ENCODE peak calls at places on chromosomes 6 and 20, in four cellular contexts. One of them, this sample, is unnamed.
A peak's percentile ranks its signal among the peaks of the same experiment; 100 is the strongest.

GRCh38 chr6:12097791-12098190 is 85.7 kb downstream of the HIVEP1 start:
- DNase-seq in psoas muscle: no peak
- DNase-seq in lung: no peak
- DNase-seq in neural progenitor cell: no peak
- DNase-seq in this sample: no peak

GRCh38 chr6:87908978-87909802 is 138.5 kb upstream of the SPACA1 start:
- DNase-seq in psoas muscle: no peak
- DNase-seq in lung: no peak
- DNase-seq in neural progenitor cell: no peak
- DNase-seq in this sample: no peak

GRCh38 chr6:166862287-166862977 is 93.9 kb downstream of the RNASET2 start:
- DNase-seq in psoas muscle: no peak
- DNase-seq in lung: no peak
- DNase-seq in neural progenitor cell: peak; percentile 76
- DNase-seq in this sample: no peak

GRCh38 chr6:97218912-97219311 is 64.1 kb downstream of the MMS22L start:
- DNase-seq in psoas muscle: no peak
- DNase-seq in lung: no peak
- DNase-seq in neural progenitor cell: no peak
- DNase-seq in this sample: no peak

GRCh38 chr20:58389324-58389967 is 417 bp downstream of the VAPB start:
- DNase-seq in psoas muscle: peak; percentile 52
- DNase-seq in lung: peak; percentile 28
- DNase-seq in neural progenitor cell: peak; percentile 77
- DNase-seq in this sample: no peak

GRCh38 chr20:50569864-50570836 is 60.0 kb downstream of the PTPN1 start:
- DNase-seq in psoas muscle: no peak
- DNase-seq in lung: no peak
- DNase-seq in neural progenitor cell: peak; percentile 56
- DNase-seq in this sample: no peak

GRCh38 chr6:138772596-138773176 is 883 bp upstream of the CCDC28A start:
- DNase-seq in psoas muscle: no peak
- DNase-seq in lung: no peak
- DNase-seq in neural progenitor cell: no peak
- DNase-seq in this sample: no peak

GRCh38 chr6:145349950-145350510 is 385.3 kb downstream of the EPM2A start:
- DNase-seq in psoas muscle: no peak
- DNase-seq in lung: no peak
- DNase-seq in neural progenitor cell: no peak
- DNase-seq in this sample: no peak

GRCh38 chr6:30679765-30680535 is 6.5 kb downstream of the PPP1R18 start:
- DNase-seq in psoas muscle: no peak
- DNase-seq in lung: no peak
- DNase-seq in neural progenitor cell: peak; percentile 75
- DNase-seq in this sample: no peak

GRCh38 chr6:167825759-167826229 is 917 bp upstream of the AFDN start:
- DNase-seq in psoas muscle: peak; percentile 40
- DNase-seq in lung: peak; percentile 67
- DNase-seq in neural progenitor cell: peak; percentile 90
- DNase-seq in this sample: peak; percentile 46

GRCh38 chr20:2151805-2152727 is 50.4 kb downstream of the STK35 start:
- DNase-seq in psoas muscle: no peak
- DNase-seq in lung: peak; percentile 40
- DNase-seq in neural progenitor cell: no peak
- DNase-seq in this sample: no peak

DNA sequence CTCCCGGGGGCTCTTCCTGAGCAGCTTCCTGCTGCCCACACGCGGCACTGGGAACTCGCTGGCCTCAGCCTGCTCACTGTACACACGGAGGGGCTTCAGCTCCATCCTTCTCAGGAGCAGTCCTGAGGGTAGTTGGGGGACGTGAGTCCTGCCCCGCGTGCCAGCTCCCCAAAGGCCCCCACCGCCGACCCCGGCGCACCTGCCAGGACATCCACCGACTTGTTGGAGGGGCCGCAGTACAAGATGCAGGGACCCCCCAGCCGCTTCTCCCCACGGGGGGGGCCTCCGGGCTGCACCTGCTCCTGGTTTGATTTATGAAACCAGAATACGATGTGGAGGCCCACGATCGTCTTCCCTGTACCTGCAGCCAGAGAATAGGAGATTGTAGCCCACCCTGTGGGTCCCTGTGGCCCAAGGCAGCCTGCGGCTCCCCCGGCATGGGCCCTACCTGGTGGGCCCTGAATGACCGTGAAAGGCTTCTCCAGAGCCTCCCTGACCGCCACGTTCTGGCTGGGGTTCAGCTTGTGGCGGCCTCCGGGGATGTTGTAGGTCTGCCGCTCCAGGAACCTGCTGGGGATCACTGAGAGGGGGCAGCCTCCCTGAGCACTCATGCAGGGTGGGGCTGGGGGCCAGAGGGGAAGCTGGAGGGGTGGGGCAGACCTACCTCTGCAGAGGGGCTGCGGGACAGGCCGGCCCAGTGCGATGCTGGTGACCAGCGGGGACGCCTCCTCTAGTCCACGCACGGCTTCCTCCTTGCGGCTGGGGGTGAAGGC is 7.9 kb downstream of the FNDC11 start:
- DNase-seq in psoas muscle: no peak
- DNase-seq in lung: no peak
- DNase-seq in neural progenitor cell: no peak
- DNase-seq in this sample: no peak
- H3K4me3 ChIP-seq in psoas muscle: no peak overlapping the region
- H3K4me3 ChIP-seq in lung: no peak overlapping the region
- H3K4me3 ChIP-seq in neural progenitor cell: no peak overlapping the region
- H3K4me3 ChIP-seq in this sample: no peak overlapping the region

GRCh38 chr20:44650777-44651493 is 564 bp downstream of the ADA start:
- DNase-seq in psoas muscle: peak; percentile 42
- DNase-seq in lung: no peak
- DNase-seq in neural progenitor cell: no peak
- DNase-seq in this sample: peak; percentile 38

GRCh38 chr20:44648068-44648467 is 3.4 kb downstream of the ADA start:
- DNase-seq in psoas muscle: no peak
- DNase-seq in lung: no peak
- DNase-seq in neural progenitor cell: no peak
- DNase-seq in this sample: no peak

GRCh38 chr20:44649976-44650375 is 1.5 kb downstream of the ADA start:
- DNase-seq in psoas muscle: no peak
- DNase-seq in lung: no peak
- DNase-seq in neural progenitor cell: no peak
- DNase-seq in this sample: no peak

GRCh38 chr20:44646641-44647274 is 4.7 kb downstream of the ADA start:
- DNase-seq in psoas muscle: no peak
- DNase-seq in lung: no peak
- DNase-seq in neural progenitor cell: no peak
- DNase-seq in this sample: no peak

GRCh38 chr20:44648579-44648978 is 2.9 kb downstream of the ADA start:
- DNase-seq in psoas muscle: no peak
- DNase-seq in lung: no peak
- DNase-seq in neural progenitor cell: peak; percentile 48
- DNase-seq in this sample: no peak
- H3K27ac ChIP-seq in psoas muscle: no peak overlapping the region
- H3K27ac ChIP-seq in lung: no peak overlapping the region
- H3K27ac ChIP-seq in neural progenitor cell: no peak overlapping the region
- H3K27ac ChIP-seq in this sample: no peak overlapping the region

DNA sequence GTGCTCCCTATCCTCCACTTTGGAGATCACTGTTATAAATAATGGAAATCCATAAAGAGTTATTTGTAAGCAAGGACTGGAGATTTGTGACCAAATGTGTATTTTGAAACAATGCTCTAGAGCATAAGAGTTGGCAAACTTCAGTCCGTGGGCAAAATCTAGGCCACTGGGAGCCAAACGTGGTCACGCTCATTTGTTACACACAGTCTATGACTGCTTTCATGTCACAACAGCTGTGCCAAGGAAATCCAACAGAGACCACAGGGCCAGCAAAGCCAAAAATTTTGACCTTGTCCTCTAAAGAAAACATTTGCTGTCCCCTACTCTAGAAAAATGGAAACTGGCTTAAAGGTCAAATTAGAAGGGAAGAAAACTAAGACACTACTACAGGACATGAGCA is 7.9 kb downstream of the ZNF334 start:
- DNase-seq in psoas muscle: no peak
- DNase-seq in lung: no peak
- DNase-seq in neural progenitor cell: no peak
- DNase-seq in this sample: no peak
- H3K9me3 ChIP-seq in psoas muscle: peaks cover 17% of the 10 kb centered on the region
- H3K9me3 ChIP-seq in lung: peaks cover 17% of the 10 kb centered on the region
- H3K9me3 ChIP-seq in neural progenitor cell: peaks cover 51% of the 10 kb centered on the region
- H3K9me3 ChIP-seq in this sample: no peaks in the 10 kb centered on the region

GRCh38 chr6:81820979-81821378 is 68.5 kb upstream of the TENT5A start:
- DNase-seq in psoas muscle: no peak
- DNase-seq in lung: no peak
- DNase-seq in neural progenitor cell: no peak
- DNase-seq in this sample: no peak
- H3K4me3 ChIP-seq in psoas muscle: no peak overlapping the region
- H3K4me3 ChIP-seq in lung: no peak overlapping the region
- H3K4me3 ChIP-seq in neural progenitor cell: no peak overlapping the region
- H3K4me3 ChIP-seq in this sample: no peak overlapping the region